ENCODE peak calls at places on chromosomes 16 and 17, in nine cellular contexts. E, C, O, D, H, N, S, F and T are unnamed samples.

GRCh38 chr16:57863434-57864160 is 61.3 kb upstream of the KIFC3 start:
- DNase-seq in S (peak), C (peak), F (peak), N (no peak), H (peak), D (peak), E (peak), O (peak), T (no peak)

GRCh38 chr17:13338421-13338820 is 263.3 kb downstream of the HS3ST3A1 start:
- DNase-seq in S (no peak), H (no peak), C (no peak), E (no peak), N (no peak), F (no peak), D (no peak), O (no peak), T (no peak)

GRCh38 chr16:17803625-17804410 is 333.1 kb upstream of the XYLT1 start:
- DNase-seq in O (no peak), N (no peak), F (no peak), C (peak), D (no peak), S (peak), H (no peak), E (no peak), T (no peak)

GRCh38 chr17:56185491-56185890 is 32.2 kb downstream of the ANKFN1 start:
- DNase-seq in F (no peak), H (no peak), N (no peak), O (no peak), C (peak), D (no peak), E (no peak), S (peak), T (no peak)

GRCh38 chr17:32658470-32659418 is 172.0 kb downstream of the CDK5R1 start:
- DNase-seq in F (no peak), O (no peak), H (no peak), C (no peak), S (no peak), N (no peak), D (no peak), E (no peak), T (no peak)

GRCh38 chr17:7848665-7849184 is 6.1 kb upstream of the TMEM88 start:
- DNase-seq in O (no peak), D (no peak), N (no peak), E (no peak), S (no peak), C (no peak), H (no peak), F (no peak), T (no peak)

GRCh38 chr17:11485802-11486421 is 112.4 kb upstream of the DNAH9 start:
- DNase-seq in F (no peak), S (no peak), D (no peak), O (no peak), E (peak), C (no peak), H (no peak), N (no peak), T (no peak)

GRCh38 chr16:85306071-85306792 is 194.0 kb upstream of the CIBAR2 start:
- DNase-seq in N (no peak), O (no peak), C (peak), F (peak), H (peak), D (peak), E (peak), S (peak), T (peak)

GRCh38 chr16:4734730-4735575 is 616 bp downstream of the DNAAF8 start:
- DNase-seq in H (peak), F (peak), N (peak), D (peak), C (peak), E (peak), S (peak), O (peak), T (peak)

GRCh38 chr16:66050991-66051390 is 315.5 kb upstream of the CDH5 start:
- DNase-seq in E (no peak), H (no peak), C (no peak), N (no peak), D (no peak), O (no peak), F (no peak), S (no peak), T (no peak)

GRCh38 chr16:53433930-53434435 is 288 bp upstream of the RBL2 start:
- DNase-seq in C (peak), H (no peak), O (no peak), F (peak), E (peak), N (no peak), D (no peak), S (peak), T (no peak)

GRCh38 chr17:17127156-17127555 is 79.0 kb downstream of the PLD6 start:
- DNase-seq in O (peak), S (no peak), F (no peak), N (no peak), C (no peak), D (no peak), E (no peak), H (no peak), T (no peak)
- TF ChIP-seq CTCF in O (no peak), S (no peak), F (no peak), N (no peak), C (no peak), D (no peak), E (no peak), H (no peak), T (no peak)

GRCh38 chr17:45229681-45230409 is 8.2 kb downstream of the FMNL1 start:
- DNase-seq in E (no peak), C (no peak), F (no peak), N (no peak), D (peak), S (no peak), H (peak), O (no peak), T (no peak)

GRCh38 chr17:45230410-45230786 is 8.7 kb downstream of the FMNL1 start:
- DNase-seq in S (no peak), N (no peak), E (no peak), C (no peak), D (no peak), O (no peak), H (no peak), F (no peak), T (no peak)

GRCh38 chr17:45232514-45233422 is 11.1 kb downstream of the FMNL1 start:
- DNase-seq in E (no peak), H (no peak), C (no peak), F (no peak), D (no peak), S (no peak), O (no peak), N (no peak), T (no peak)

GRCh38 chr17:45230787-45231480 is 9.2 kb downstream of the FMNL1 start:
- DNase-seq in H (peak), D (peak), E (no peak), F (peak), N (no peak), C (no peak), S (peak), O (peak), T (no peak)

DNA sequence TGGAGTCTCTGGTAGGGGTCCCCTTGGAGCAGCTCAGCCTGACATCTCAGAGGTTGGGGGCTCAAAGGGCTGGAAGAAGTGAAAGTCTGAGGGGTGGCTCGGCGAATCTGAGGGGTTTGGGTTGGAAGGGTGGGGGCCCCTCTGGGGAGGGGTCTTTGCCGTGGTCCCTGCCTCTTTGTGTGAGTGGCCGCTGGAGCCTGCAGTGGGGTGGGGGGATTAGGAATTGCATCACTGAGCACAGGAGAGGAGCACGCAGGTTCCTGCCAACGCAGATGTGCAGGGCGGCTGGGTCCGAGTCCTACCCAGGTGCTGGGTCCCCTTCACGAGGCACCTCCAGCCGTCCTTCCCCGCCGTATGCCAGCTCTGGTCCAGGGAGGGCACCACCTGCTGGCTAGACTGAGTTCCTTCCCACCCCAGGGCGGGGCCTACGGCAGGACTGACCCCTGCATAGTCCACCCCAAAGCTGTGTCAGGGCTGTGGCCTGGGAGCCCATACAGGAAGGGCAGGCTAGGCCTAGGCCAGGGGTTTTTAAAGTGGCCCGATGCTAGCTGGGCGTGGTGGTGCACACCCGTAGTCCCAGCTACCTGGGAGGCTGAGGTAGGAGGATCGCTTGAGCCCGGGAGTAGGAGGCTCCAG is 9.9 kb downstream of the FMNL1 start:
- DNase-seq in C (no peak), H (no peak), O (peak), S (no peak), N (no peak), F (no peak), D (peak), E (no peak), T (no peak)
- TF ChIP-seq CTCF in C (peak), H (peak), O (peak), S (peak), N (peak), F (peak), D (no peak), E (no peak), T (no peak)

GRCh38 chr16:81940781-81941560 is 70.3 kb downstream of the SDR42E1 start:
- DNase-seq in S (peak), H (no peak), C (peak), E (no peak), D (no peak), O (no peak), N (no peak), F (peak), T (no peak)
- TF ChIP-seq CTCF in S (peak), H (peak), C (peak), E (peak), D (peak), O (peak), N (peak), F (peak), T (no peak)

GRCh38 chr17:2897605-2898004 is 101.4 kb downstream of the RAP1GAP2 start:
- DNase-seq in E (no peak), D (no peak), H (no peak), O (no peak), S (no peak), F (no peak), N (no peak), C (no peak), T (no peak)

GRCh38 chr17:2898255-2898926 is 102.2 kb downstream of the RAP1GAP2 start:
- DNase-seq in S (no peak), D (no peak), N (no peak), E (no peak), H (no peak), C (no peak), O (no peak), F (no peak), T (no peak)

GRCh38 chr17:2901582-2901981 is 105.3 kb downstream of the RAP1GAP2 start:
- DNase-seq in O (no peak), S (no peak), C (no peak), D (peak), F (no peak), N (no peak), H (no peak), E (no peak), T (no peak)

GRCh38 chr17:2900842-2901241 is 104.6 kb downstream of the RAP1GAP2 start:
- DNase-seq in O (no peak), D (no peak), S (no peak), C (no peak), E (no peak), H (no peak), N (no peak), F (no peak), T (no peak)

DNA sequence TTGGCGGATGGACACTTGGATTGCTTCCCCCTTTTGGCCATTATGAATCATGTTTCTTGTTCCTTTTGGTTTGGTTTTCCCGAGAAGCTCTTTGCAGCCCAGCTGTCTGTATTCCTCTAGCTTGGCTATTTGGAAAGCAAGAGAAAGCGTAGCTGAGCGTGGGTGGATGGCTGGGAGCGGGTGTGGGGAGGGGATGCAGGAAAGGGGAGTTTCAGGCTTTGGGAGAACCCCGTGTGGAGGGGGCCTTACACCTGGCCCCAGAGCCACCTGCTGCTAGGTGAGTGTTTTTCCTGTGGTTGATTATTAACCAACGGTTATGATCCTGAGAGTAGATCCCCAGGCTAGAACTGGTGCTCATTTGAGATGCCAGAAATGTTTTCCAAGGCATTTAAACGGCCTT is 103.7 kb downstream of the RAP1GAP2 start:
- DNase-seq in D (no peak), C (peak), E (no peak), O (no peak), H (no peak), F (no peak), N (peak), S (peak), T (no peak)
- TF ChIP-seq CTCF in D (no peak), C (no peak), E (no peak), O (no peak), H (no peak), F (no peak), N (peak), S (no peak), T (no peak)

GRCh38 chr16:30784215-30784614 is 2.8 kb downstream of the ZNF629 start:
- DNase-seq in F (no peak), H (no peak), O (no peak), D (no peak), E (no peak), N (no peak), S (no peak), C (no peak), T (no peak)

GRCh38 chr16:30787613-30788378 is 791 bp upstream of the ZNF629 start:
- DNase-seq in C (peak), F (no peak), S (no peak), D (no peak), N (no peak), O (no peak), E (no peak), H (no peak), T (no peak)

GRCh38 chr16:30785126-30786106 is 1.6 kb downstream of the ZNF629 start:
- DNase-seq in E (no peak), H (no peak), F (no peak), O (no peak), D (no peak), C (peak), N (no peak), S (no peak), T (no peak)

GRCh38 chr16:30786115-30786935 is 680 bp downstream of the ZNF629 start:
- DNase-seq in S (peak), H (no peak), C (peak), O (no peak), N (peak), F (no peak), D (peak), E (no peak), T (no peak)

GRCh38 chr16:30786936-30787612 is at the start of gene ZNF629:
- DNase-seq in H (peak), N (peak), D (peak), E (peak), S (peak), F (no peak), C (peak), O (no peak), T (peak)
- TF ChIP-seq CTCF in H (peak), N (no peak), D (no peak), E (no peak), S (no peak), F (no peak), C (no peak), O (no peak), T (no peak)

GRCh38 chr17:48770954-48771353 is 42.4 kb upstream of the HOXB13 start:
- DNase-seq in F (no peak), E (no peak), H (no peak), D (no peak), S (no peak), O (no peak), N (no peak), C (no peak), T (no peak)

GRCh38 chr17:48773245-48773644 is 43.8 kb downstream of the TTLL6 start:
- DNase-seq in S (no peak), C (no peak), H (no peak), O (no peak), F (no peak), E (no peak), N (no peak), D (no peak), T (no peak)

DNA sequence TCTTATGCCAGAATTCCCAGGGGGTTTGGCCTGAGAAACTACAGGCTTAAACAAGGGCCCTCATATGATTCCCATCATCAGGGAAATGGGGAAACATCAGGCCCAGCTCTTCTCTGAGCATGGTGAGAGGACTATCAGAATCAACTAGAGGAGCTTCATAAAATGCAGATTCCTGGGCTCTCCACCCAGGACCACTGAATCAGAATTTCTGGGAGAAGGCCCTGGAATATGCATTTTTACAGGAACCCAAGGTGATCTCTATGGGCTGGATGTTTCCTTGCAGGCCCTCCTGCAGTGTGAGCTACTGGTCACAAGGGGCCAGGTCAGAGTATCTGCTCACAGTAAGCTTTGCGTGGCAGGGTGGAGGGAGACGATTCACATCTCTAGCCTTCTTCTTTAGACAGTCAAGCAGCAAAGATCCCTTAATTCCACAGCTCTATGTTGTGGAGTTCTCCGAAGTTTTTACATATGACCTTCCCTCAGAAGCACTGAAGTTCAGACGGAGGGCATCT is 38.8 kb upstream of the HOXB13 start:
- DNase-seq in C (no peak), N (no peak), F (no peak), S (no peak), H (no peak), D (no peak), O (no peak), E (no peak), T (no peak)
- TF ChIP-seq CTCF in C (no peak), N (no peak), F (no peak), S (no peak), H (no peak), D (no peak), O (no peak), E (no peak), T (no peak)

GRCh38 chr17:44758414-44759095 is at the start of gene ADAM11:
- DNase-seq in N (no peak), D (no peak), F (no peak), O (no peak), H (no peak), E (no peak), S (no peak), C (no peak), T (no peak)

GRCh38 chr17:44760474-44761308 is 1.9 kb downstream of the ADAM11 start:
- DNase-seq in N (no peak), S (no peak), D (no peak), O (peak), E (no peak), H (no peak), F (no peak), C (no peak), T (no peak)

GRCh38 chr17:44759916-44760243 is 1.1 kb downstream of the ADAM11 start:
- DNase-seq in O (peak), N (no peak), H (no peak), S (no peak), D (no peak), C (no peak), F (no peak), E (no peak), T (no peak)

GRCh38 chr17:44757918-44758413 is 822 bp upstream of the ADAM11 start:
- DNase-seq in N (no peak), D (no peak), H (no peak), O (no peak), S (no peak), E (no peak), C (no peak), F (no peak), T (no peak)

GRCh38 chr17:44759096-44759915 is 518 bp downstream of the ADAM11 start:
- DNase-seq in F (no peak), E (no peak), N (no peak), S (no peak), D (no peak), H (no peak), C (no peak), O (no peak), T (no peak)
- TF ChIP-seq CTCF in F (no peak), E (no peak), N (peak), S (no peak), D (no peak), H (peak), C (no peak), O (no peak), T (no peak)

DNA sequence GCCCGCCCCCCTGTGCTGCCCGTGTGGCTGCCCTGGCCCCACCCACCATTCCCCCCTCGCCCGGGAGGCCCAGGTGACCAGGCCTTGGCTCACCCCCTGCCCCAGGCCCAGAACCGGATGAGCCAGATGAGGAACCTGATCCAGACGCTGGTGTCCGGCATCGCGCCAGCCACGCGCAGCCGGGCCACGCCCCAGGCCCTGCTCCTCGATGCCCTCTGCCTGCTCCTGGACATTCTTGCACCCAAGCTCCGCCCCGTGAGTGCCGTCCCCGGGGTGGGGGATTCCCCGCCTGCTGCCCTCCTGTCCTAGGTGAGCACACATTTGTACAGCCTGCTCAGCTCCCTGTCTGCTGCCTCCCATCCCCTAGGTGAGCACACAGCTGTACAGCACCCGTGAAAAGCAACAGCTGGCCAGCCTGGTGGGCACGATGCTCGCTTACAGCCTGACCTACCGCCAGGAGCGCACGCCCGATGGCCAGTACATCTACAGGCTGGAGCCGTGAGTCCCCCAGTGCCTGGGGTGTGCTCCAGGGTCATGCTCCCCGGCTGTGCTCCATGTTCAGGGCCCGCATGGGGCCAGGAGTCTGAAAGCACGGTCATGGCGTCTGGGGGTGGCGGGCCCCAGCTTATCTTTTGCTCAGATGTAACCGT is 4.8 kb downstream of the GNG13 start:
- DNase-seq in F (peak), E (no peak), O (no peak), D (no peak), S (no peak), N (no peak), C (no peak), H (no peak), T (no peak)
- TF ChIP-seq CTCF in F (peak), E (no peak), O (no peak), D (no peak), S (no peak), N (no peak), C (no peak), H (no peak), T (no peak)

GRCh38 chr17:45828171-45829133 is 16.2 kb upstream of the SPPL2C start:
- DNase-seq in E (no peak), S (no peak), C (peak), O (no peak), F (no peak), N (no peak), H (no peak), D (no peak), T (no peak)
- TF ChIP-seq CTCF in E (no peak), S (no peak), C (peak), O (no peak), F (no peak), N (no peak), H (no peak), D (no peak), T (no peak)